ENCODE peak calls at places on chromosomes 13 and 19, in eight cellular contexts. O is astrocyte of the cerebellum; L is M059J; Q is activated CD8-positive, alpha-beta memory T cell treated with anti-CD3 and anti-CD28 coated beads, Interleukin-2, amount 50 U/mL, for 4 hours; P is activated CD4-positive, alpha-beta T cell treated with anti-CD3 and anti-CD28 coated beads, Interleukin-2, amount 10 ng/mL, durations not matched to agents 7 days and 5 days; E is activated T-helper 1 cell treated with anti-CD3 and anti-CD28 coated beads, Interleukin-2, amount 50 U/mL, for 16 hours; D is NCI-H226; I is GM10248. R is an unnamed sample.

GRCh38 chr19:2507109-2507508 is 31.2 kb downstream of the GADD45B start:
- DNase-seq in D (no peak), E (no peak), P (peak; percentile 63), I (no peak), L (peak; percentile 85), Q (no peak), O (no peak), R (no peak)

GRCh38 chr13:72341904-72342303 is 385.5 kb downstream of the MZT1 start:
- DNase-seq in P (no peak), L (no peak), D (no peak), Q (no peak), E (no peak), I (no peak), O (no peak), R (no peak)

GRCh38 chr19:19372656-19373416 is 32.6 kb upstream of the GATAD2A start:
- DNase-seq in E (no peak), D (peak; percentile 22), I (peak; percentile 77), Q (no peak), O (no peak), P (peak; percentile 55), L (peak; percentile 54), R (no peak)

GRCh38 chr13:63403726-63404125 is 1988.1 kb upstream of the PCDH20 start:
- DNase-seq in Q (no peak), E (no peak), I (no peak), P (no peak), L (no peak), O (no peak), D (no peak), R (no peak)

GRCh38 chr19:11054628-11055027 is 34.6 kb upstream of the LDLR start:
- DNase-seq in I (no peak), Q (no peak), P (no peak), D (no peak), O (no peak), L (no peak), E (no peak), R (no peak)

GRCh38 chr13:67221630-67222226 is 8.4 kb downstream of the PCDH9 start:
- DNase-seq in I (no peak), L (no peak), O (no peak), E (no peak), D (no peak), Q (no peak), P (no peak), R (no peak)

GRCh38 chr13:113491418-113491883 is 940 bp upstream of the DCUN1D2 start:
- DNase-seq in I (peak; percentile 32), Q (no peak), D (no peak), P (no peak), O (no peak), L (peak; percentile 47), E (no peak), R (no peak)

GRCh38 chr13:78958019-78958418 is 299.1 kb upstream of the OBI1 start:
- DNase-seq in Q (no peak), P (no peak), O (no peak), E (no peak), I (no peak), D (no peak), L (no peak), R (no peak)

GRCh38 chr13:29472317-29472961 is 123.0 kb downstream of the SLC7A1 start:
- DNase-seq in L (peak; percentile 49), D (no peak), P (peak; percentile 65), O (peak; percentile 28), I (peak; percentile 61), E (no peak), Q (peak; percentile 30), R (peak; percentile 14)

GRCh38 chr19:40588110-40588854 is 11.6 kb downstream of the SHKBP1 start:
- DNase-seq in D (peak; percentile 71), E (no peak), O (no peak), P (no peak), I (no peak), L (peak; percentile 75), Q (no peak), R (peak; percentile 59)

GRCh38 chr13:93388701-93389100 is 162.1 kb downstream of the GPC6 start:
- DNase-seq in L (peak; percentile 12), P (no peak), I (no peak), E (no peak), Q (no peak), D (peak; percentile 35), O (peak; percentile 5), R (peak; percentile 7)

GRCh38 chr13:20131057-20131832 is 29.6 kb downstream of the GJA3 start:
- DNase-seq in D (no peak), L (no peak), E (no peak), I (no peak), O (no peak), Q (no peak), P (no peak), R (no peak)

GRCh38 chr19:2494084-2494446 is 18.1 kb downstream of the GADD45B start:
- DNase-seq in L (peak; percentile 56), E (no peak), P (no peak), I (no peak), D (peak; percentile 48), Q (peak; percentile 39), O (no peak), R (peak; percentile 63)

GRCh38 chr13:99995104-99995502 is 13.5 kb downstream of the ZIC2 start:
- DNase-seq in P (no peak), L (no peak), D (no peak), Q (no peak), O (no peak), E (no peak), I (no peak), R (no peak)

GRCh38 chr19:38277969-38278680 is 13.8 kb downstream of the SPINT2 start:
- DNase-seq in L (peak; percentile 70), O (no peak), P (no peak), D (no peak), I (no peak), Q (no peak), E (no peak), R (peak; percentile 29)

GRCh38 chr13:42116225-42116624 is 67.8 kb downstream of the DGKH start:
- DNase-seq in P (no peak), O (no peak), D (no peak), I (no peak), Q (no peak), E (no peak), L (no peak), R (no peak)

GRCh38 chr19:38551450-38551813 is 66.3 kb downstream of the MAP4K1 start:
- DNase-seq in Q (peak; percentile 39), P (no peak), I (peak; percentile 78), D (no peak), L (no peak), O (no peak), E (no peak), R (no peak)

GRCh38 chr19:45954132-45954531 is 19.5 kb downstream of the NOVA2 start:
- DNase-seq in I (no peak), L (peak; percentile 27), D (no peak), P (no peak), E (no peak), O (no peak), Q (no peak), R (no peak)

GRCh38 chr19:3857449-3858003 is 11.3 kb downstream of the ZFR2 start:
- DNase-seq in E (no peak), L (no peak), O (no peak), P (no peak), Q (no peak), D (no peak), I (peak; percentile 81), R (no peak)

GRCh38 chr13:73216381-73216831 is 157.6 kb downstream of the KLF5 start:
- DNase-seq in P (no peak), D (no peak), I (no peak), L (peak; percentile 55), E (no peak), O (no peak), Q (no peak), R (no peak)

GRCh38 chr13:79935121-79935520 is 405.8 kb downstream of the SPRY2 start:
- DNase-seq in E (no peak), L (peak; percentile 3), P (no peak), I (no peak), O (no peak), Q (no peak), D (no peak), R (no peak)

GRCh38 chr13:46679369-46680180 is 117.4 kb downstream of the ESD start:
- DNase-seq in O (no peak), Q (no peak), E (no peak), I (peak; percentile 73), L (peak; percentile 39), P (peak; percentile 65), D (no peak), R (no peak)

GRCh38 chr13:24208314-24208713 is 47.8 kb downstream of the SPATA13 start:
- DNase-seq in E (no peak), L (peak; percentile 87), Q (no peak), O (peak; percentile 79), D (peak; percentile 41), I (no peak), P (no peak), R (peak; percentile 56)

GRCh38 chr13:73201601-73202000 is 142.8 kb downstream of the KLF5 start:
- DNase-seq in O (no peak), L (no peak), Q (no peak), I (no peak), P (no peak), E (no peak), D (no peak), R (no peak)

GRCh38 chr19:12090807-12091206 is 26.3 kb downstream of the ZNF844 start:
- DNase-seq in E (peak; percentile 11), I (peak; percentile 77), D (peak; percentile 21), O (no peak), L (peak; percentile 61), P (peak; percentile 72), Q (peak; percentile 53), R (no peak)

GRCh38 chr19:55220525-55220924 is 8.0 kb downstream of the TMEM86B start:
- DNase-seq in E (no peak), D (no peak), Q (no peak), O (no peak), I (no peak), L (no peak), P (no peak), R (no peak)

GRCh38 chr19:15404780-15405211 is 14.0 kb downstream of the AKAP8L start:
- DNase-seq in P (no peak), O (no peak), Q (no peak), D (no peak), I (no peak), L (no peak), E (no peak), R (no peak)

GRCh38 chr19:57947088-57947418 is 453 bp downstream of the ZNF256 start:
- DNase-seq in O (no peak), D (no peak), L (no peak), Q (no peak), P (no peak), E (no peak), I (no peak), R (no peak)

R was measured in RCC 7860.